ENCODE peak calls at places on chromosomes 1 and 21, in seven cellular contexts. R is foreskin fibroblast, S is prostate gland, J is glutamatergic neuron, E is lower lobe of right lung, Q is left ventricle myocardium inferior, H is AG04450. P is an unnamed sample.

GRCh38 chr1:86854352-86854751 is 59.6 kb downstream of the SELENOF start:
- DNase-seq in Q (no peak), S (no peak), E (no peak), R (no peak), J (no peak), H (no peak), P (no peak)

GRCh38 chr1:222096883-222097282 is 355.0 kb upstream of the DUSP10 start:
- DNase-seq in E (no peak), R (peak), J (no peak), S (no peak), Q (no peak), H (no peak), P (no peak)

GRCh38 chr1:31679676-31680230 is 24.1 kb downstream of the COL16A1 start:
- DNase-seq in Q (no peak), S (no peak), E (no peak), H (no peak), J (no peak), R (no peak), P (no peak)

GRCh38 chr21:45151484-45152115 is 77.2 kb downstream of the ADARB1 start:
- DNase-seq in H (no peak), R (peak), E (no peak), J (no peak), Q (no peak), S (no peak), P (no peak)

GRCh38 chr1:8679929-8680504 is 137.4 kb downstream of the RERE start:
- DNase-seq in H (no peak), R (no peak), E (no peak), S (no peak), J (no peak), Q (no peak), P (no peak)

GRCh38 chr1:158509471-158510161 is 37.6 kb downstream of the OR10R2 start:
- DNase-seq in S (no peak), Q (no peak), H (no peak), R (no peak), E (no peak), J (no peak), P (no peak)

GRCh38 chr1:232459087-232459486 is 170.8 kb downstream of the SIPA1L2 start:
- DNase-seq in Q (no peak), J (no peak), H (no peak), R (no peak), E (no peak), S (no peak), P (no peak)

GRCh38 chr21:42406846-42407245 is 3.1 kb downstream of the UBASH3A start:
- DNase-seq in J (no peak), R (no peak), Q (no peak), E (no peak), H (no peak), S (no peak), P (no peak)

GRCh38 chr1:91499904-91500755 is 521 bp upstream of the CDC7 start:
- DNase-seq in R (no peak), H (no peak), S (no peak), J (no peak), Q (no peak), E (no peak), P (no peak)

GRCh38 chr1:91501527-91501859 is 842 bp downstream of the CDC7 start:
- DNase-seq in Q (no peak), J (peak), R (peak), S (no peak), E (no peak), H (no peak), P (no peak)

GRCh38 chr1:91499346-91499745 is 1.3 kb upstream of the CDC7 start:
- DNase-seq in J (no peak), R (no peak), Q (no peak), H (no peak), S (no peak), E (no peak), P (no peak)

GRCh38 chr1:91502138-91502881 is 1.7 kb downstream of the CDC7 start:
- DNase-seq in H (no peak), S (no peak), J (no peak), Q (no peak), E (no peak), R (no peak), P (no peak)

DNA sequence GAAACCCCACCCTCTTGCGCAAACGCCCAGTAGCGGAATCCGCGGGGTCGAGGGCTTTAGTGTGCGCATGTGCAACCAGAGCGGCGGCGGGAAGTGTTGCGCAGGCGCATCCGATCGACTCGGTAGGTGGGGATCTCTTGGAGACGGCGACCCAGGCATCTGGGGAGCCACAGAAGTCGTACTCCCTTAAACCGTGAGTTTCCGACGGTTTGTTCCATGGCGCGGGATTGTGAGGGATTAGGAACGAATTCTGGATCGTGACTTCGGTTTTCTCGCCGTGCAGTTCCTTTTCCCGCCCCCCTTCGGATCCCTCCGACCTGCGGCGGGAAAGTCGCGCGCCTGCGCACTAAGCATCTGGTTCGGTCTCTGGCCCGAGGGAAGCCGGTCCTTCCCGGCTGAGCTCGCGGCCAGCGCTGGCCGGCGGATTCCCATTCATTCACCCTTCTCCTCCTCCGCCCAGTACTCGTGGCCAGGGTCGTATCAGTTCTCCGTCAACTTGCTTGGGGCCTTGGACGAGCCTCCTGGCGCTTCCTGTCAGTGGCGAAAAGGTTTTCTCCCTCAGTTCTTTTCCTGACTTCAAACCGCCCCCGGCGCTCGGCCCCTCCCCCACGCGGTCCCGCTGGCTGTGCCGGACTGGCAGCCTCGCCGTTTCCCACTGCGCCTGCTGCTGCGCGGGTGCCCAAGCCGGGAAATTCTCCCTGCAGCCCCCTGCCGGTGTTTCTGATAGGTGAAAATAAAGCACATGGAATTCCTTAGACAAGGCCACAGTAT is at the start of gene CDC7:
- DNase-seq in J (peak), H (peak), S (peak), Q (peak), E (peak), R (peak), P (peak)
- TF ChIP-seq CTCF in J (peak), H (peak), S (no peak), Q (peak), E (peak), R (peak), P (no peak)

GRCh38 chr1:19582318-19582717 is 61.8 kb upstream of the NBL1 start:
- DNase-seq in S (peak), J (peak), H (no peak), E (peak), R (peak), Q (peak), P (peak)
- TF ChIP-seq CTCF in S (no peak), J (peak), H (peak), E (peak), R (peak), Q (peak), P (no peak)

GRCh38 chr1:210360852-210361477 is 32.3 kb downstream of the HHAT start:
- DNase-seq in H (peak), E (no peak), J (no peak), Q (no peak), R (peak), S (no peak), P (no peak)
- TF ChIP-seq CTCF in H (peak), E (peak), J (peak), Q (peak), R (peak), S (peak), P (no peak)

DNA sequence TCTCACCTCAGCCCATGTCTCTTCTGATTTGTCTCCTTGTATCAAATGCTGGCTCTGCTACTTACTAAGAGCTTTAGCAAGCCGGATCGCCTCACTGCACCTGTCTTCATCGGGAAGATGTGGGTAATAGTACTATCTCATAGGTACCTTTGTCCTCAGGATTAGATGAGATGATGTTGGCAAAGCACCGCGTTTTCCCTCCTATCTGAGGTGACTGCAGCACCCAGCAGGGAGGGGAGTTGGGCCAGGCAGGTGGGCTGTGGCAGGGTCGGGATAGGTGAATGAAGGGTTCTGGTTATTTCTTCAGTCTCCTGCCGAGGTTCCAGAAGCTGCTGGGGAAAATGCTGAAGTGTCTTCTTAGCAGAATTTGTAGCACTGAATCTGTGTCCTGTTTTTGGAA is 5.2 kb downstream of the OPRD1 start:
- DNase-seq in E (no peak), H (no peak), R (no peak), S (no peak), Q (no peak), J (no peak), P (no peak)
- TF ChIP-seq CTCF in E (no peak), H (no peak), R (no peak), S (no peak), Q (no peak), J (no peak), P (no peak)

DNA sequence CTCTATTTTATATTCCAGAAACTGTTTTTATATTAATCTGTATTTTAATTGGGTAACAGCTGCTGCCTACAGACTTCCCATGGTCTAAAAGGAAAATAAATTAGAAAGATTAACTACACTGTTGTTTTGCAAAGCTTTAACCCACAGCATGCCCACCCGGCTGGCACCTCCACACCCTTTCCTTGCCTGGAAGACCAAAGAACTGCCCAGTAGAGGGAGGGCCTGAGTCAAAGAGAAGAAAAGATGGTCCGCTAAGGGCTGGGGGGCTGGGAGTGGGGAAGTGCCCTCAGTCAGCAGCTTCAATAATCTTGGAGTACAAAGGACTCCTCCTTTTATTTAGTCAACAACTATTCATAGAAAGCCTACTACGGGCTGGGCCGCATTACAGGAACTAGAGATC is 40.7 kb downstream of the ERI3 start:
- DNase-seq in E (no peak), J (no peak), H (no peak), S (no peak), R (no peak), Q (no peak), P (no peak)
- TF ChIP-seq CTCF in E (no peak), J (no peak), H (peak), S (no peak), R (peak), Q (no peak), P (no peak)

DNA sequence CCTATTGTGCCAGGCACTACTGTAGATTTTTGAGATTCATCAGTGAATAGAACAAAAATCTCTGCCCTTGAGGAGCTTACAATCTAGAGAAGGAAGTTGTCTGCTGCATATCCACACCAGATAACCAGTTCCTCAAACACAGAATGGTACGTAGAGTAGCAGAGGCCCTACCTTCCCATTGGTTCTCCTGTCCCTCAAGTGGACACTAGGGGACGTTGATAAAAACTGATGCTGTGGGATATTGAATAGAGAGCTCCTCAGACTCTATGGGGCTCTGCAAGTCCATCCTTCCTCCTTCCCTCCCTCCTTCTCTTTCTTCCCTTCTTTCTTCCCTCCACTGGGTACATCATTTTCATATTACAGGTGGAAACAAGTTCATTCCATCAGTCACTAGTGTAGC is 371.3 kb downstream of the PBX1 start:
- DNase-seq in Q (no peak), R (no peak), S (no peak), E (no peak), H (no peak), J (no peak), P (no peak)
- TF ChIP-seq CTCF in Q (no peak), R (no peak), S (no peak), E (no peak), H (no peak), J (no peak), P (no peak)

P was measured in activated B cell treated with CpG ODN at 0.5 μM for 24 hours.